ENCODE peak calls at places on chromosomes 1 and 21, in six cellular contexts. X is DND-41, Y is NCI-H1092, W is EL, Q is HTR-8/SVneo, D is non-pigmented ciliary epithelial cell. K is an unnamed sample.

GRCh38 chr1:206658981-206659273 is 23.6 kb downstream of the DYRK3 start:
- DNase-seq in X (no peak), Y (peak; percentile 46), W (no peak), Q (no peak), D (no peak), K (no peak)

GRCh38 chr21:25995283-25995682 is 175.3 kb downstream of the APP start:
- DNase-seq in X (no peak), Y (no peak), W (no peak), Q (no peak), D (no peak), K (no peak)

GRCh38 chr1:19731311-19731821 is 66.7 kb downstream of the HTR6 start:
- DNase-seq in X (no peak), Y (no peak), W (no peak), Q (no peak), D (no peak), K (no peak)

GRCh38 chr1:37605806-37606474 is 10.2 kb upstream of the GNL2 start:
- DNase-seq in X (no peak), Y (no peak), W (no peak), Q (no peak), D (no peak), K (no peak)

GRCh38 chr21:41045534-41046268 is 122.3 kb upstream of the BACE2 start:
- DNase-seq in X (no peak), Y (peak; percentile 93), W (no peak), Q (no peak), D (no peak), K (no peak)

GRCh38 chr21:37904879-37905278 is 11.4 kb downstream of the KCNJ6 start:
- DNase-seq in X (no peak), Y (peak; percentile 43), W (no peak), Q (no peak), D (no peak), K (no peak)

GRCh38 chr1:184866991-184867788 is 107.1 kb downstream of the NIBAN1 start:
- DNase-seq in X (no peak), Y (no peak), W (peak; percentile 84), Q (peak; percentile 51), D (peak; percentile 94), K (peak; percentile 18)

GRCh38 chr1:97006044-97006676 is 284.6 kb downstream of the PTBP2 start:
- DNase-seq in X (no peak), Y (no peak), W (peak; percentile 87), Q (peak; percentile 4), D (peak; percentile 85), K (no peak)

GRCh38 chr1:1543706-1544099 is 3.3 kb upstream of the TMEM240 start:
- DNase-seq in X (no peak), Y (no peak), W (no peak), Q (no peak), D (no peak), K (no peak)

GRCh38 chr1:170149971-170150370 is 4.2 kb downstream of the NTMT2 start:
- DNase-seq in X (no peak), Y (no peak), W (no peak), Q (no peak), D (no peak), K (no peak)

GRCh38 chr1:182404764-182405163 is 4.3 kb upstream of the TEDDM1 start:
- DNase-seq in X (no peak), Y (no peak), W (no peak), Q (no peak), D (no peak), K (no peak)

GRCh38 chr21:21973806-21974205 is 975.6 kb downstream of the NCAM2 start:
- DNase-seq in X (no peak), Y (no peak), W (peak; percentile 23), Q (no peak), D (peak; percentile 3), K (no peak)

GRCh38 chr1:30981172-30981571 is 72.6 kb upstream of the SDC3 start:
- DNase-seq in X (no peak), Y (no peak), W (no peak), Q (no peak), D (no peak), K (no peak)

GRCh38 chr1:103087261-103087660 is 21.1 kb downstream of the COL11A1 start:
- DNase-seq in X (no peak), Y (no peak), W (peak; percentile 40), Q (no peak), D (no peak), K (no peak)

GRCh38 chr1:24154215-24154614 is 11.3 kb upstream of the IL22RA1 start:
- DNase-seq in X (no peak), Y (peak; percentile 16), W (no peak), Q (no peak), D (no peak), K (no peak)

GRCh38 chr1:186165303-186165702 is 209.8 kb downstream of the TPR start:
- DNase-seq in X (no peak), Y (no peak), W (no peak), Q (no peak), D (no peak), K (no peak)

GRCh38 chr1:245971711-245972085 is 535.4 kb downstream of the SMYD3 start:
- DNase-seq in X (no peak), Y (no peak), W (peak; percentile 3), Q (no peak), D (no peak), K (no peak)

GRCh38 chr1:161020573-161021167 is at the start of gene F11R:
- DNase-seq in X (no peak), Y (peak; percentile 22), W (no peak), Q (no peak), D (no peak), K (no peak)